ENCODE peak calls at places on chromosomes 5 and 9, in six cellular contexts. D, M, O, L, U and C are unnamed samples.

GRCh38 chr9:87950765-87951488 is 23.4 kb downstream of the CDK20 start:
- DNase-seq in U (peak), O (peak), D (no peak), L (no peak), M (no peak), C (no peak)

GRCh38 chr5:162323471-162323870 is 255.9 kb downstream of the GABRG2 start:
- DNase-seq in D (no peak), M (no peak), O (peak), L (no peak), U (no peak), C (peak)

GRCh38 chr5:143499480-143500114 is 96.1 kb upstream of the NR3C1 start:
- DNase-seq in O (no peak), U (no peak), M (no peak), L (no peak), D (no peak), C (no peak)

GRCh38 chr5:150780180-150780692 is 1.7 kb downstream of the SMIM3 start:
- DNase-seq in L (no peak), M (no peak), D (no peak), U (no peak), O (no peak), C (no peak)

GRCh38 chr9:133844876-133845658 is 106.9 kb upstream of the SARDH start:
- DNase-seq in D (no peak), L (no peak), U (no peak), O (no peak), M (no peak), C (no peak)

GRCh38 chr5:1141827-1142226 is 30.0 kb upstream of the SLC12A7 start:
- DNase-seq in O (peak), M (no peak), L (no peak), U (no peak), D (no peak), C (no peak)

GRCh38 chr5:73373814-73374510 is 74.6 kb downstream of the FOXD1 start:
- DNase-seq in U (no peak), L (no peak), D (no peak), O (no peak), M (no peak), C (no peak)

GRCh38 chr9:130319300-130319699 is 53.7 kb downstream of the HMCN2 start:
- DNase-seq in U (no peak), L (no peak), M (no peak), O (no peak), D (no peak), C (no peak)

GRCh38 chr5:145775411-145775810 is 59.7 kb downstream of the PRELID2 start:
- DNase-seq in D (no peak), O (no peak), U (no peak), L (no peak), M (no peak), C (no peak)

GRCh38 chr5:103232393-103232999 is 26.1 kb upstream of the MACIR start:
- DNase-seq in M (no peak), O (peak), U (no peak), L (no peak), D (no peak), C (no peak)

GRCh38 chr5:105745111-105745510 is 1925.6 kb downstream of the EFNA5 start:
- DNase-seq in M (no peak), L (no peak), D (no peak), O (no peak), U (no peak), C (no peak)

GRCh38 chr9:134770972-134771971 is 109.3 kb upstream of the FCN2 start:
- DNase-seq in U (no peak), M (no peak), O (no peak), D (no peak), L (no peak), C (no peak)

GRCh38 chr5:141199359-141200235 is at the start of gene PCDHB11:
- DNase-seq in U (peak), M (no peak), L (peak), O (peak), D (no peak), C (no peak)

GRCh38 chr9:14348241-14349140 is 34.5 kb upstream of the NFIB start:
- DNase-seq in L (no peak), O (no peak), U (peak), D (no peak), M (no peak), C (peak)

GRCh38 chr5:139905401-139905800 is 109.8 kb downstream of the PSD2 start:
- DNase-seq in O (no peak), U (no peak), D (no peak), M (no peak), L (no peak), C (no peak)

GRCh38 chr5:1536298-1537165 is 12.8 kb upstream of the LPCAT1 start:
- DNase-seq in L (peak), D (peak), O (no peak), U (peak), M (peak), C (peak)

GRCh38 chr9:112009656-112010055 is 113.0 kb downstream of the UGCG start:
- DNase-seq in D (no peak), U (no peak), O (no peak), L (no peak), M (no peak), C (no peak)

GRCh38 chr9:2838356-2838983 is 5.4 kb downstream of the PUM3 start:
- DNase-seq in D (no peak), M (no peak), O (no peak), U (no peak), L (no peak), C (no peak)

GRCh38 chr9:89606567-89607311 is 1.9 kb downstream of the GADD45G start:
- DNase-seq in D (no peak), O (peak), M (no peak), L (no peak), U (peak), C (peak)

GRCh38 chr5:112657804-112658203 is 79.9 kb upstream of the APC start:
- DNase-seq in L (no peak), U (no peak), O (no peak), M (no peak), D (no peak), C (no peak)